ENCODE peak calls at places on chromosomes 1 and 21, in seven cellular contexts. S, T, H, O, I, Q and G are unnamed samples.

GRCh38 chr1:15616704-15617172 is 520 bp upstream of the DDI2 start:
- DNase-seq in S (no peak), T (peak), H (no peak), O (no peak), I (peak), Q (no peak), G (peak)

GRCh38 chr1:244231572-244232315 is 180.7 kb downstream of the ZBTB18 start:
- DNase-seq in S (no peak), T (peak), H (no peak), O (no peak), I (no peak), Q (no peak), G (peak)

GRCh38 chr1:89472886-89473285 is 51.7 kb upstream of the LRRC8B start:
- DNase-seq in S (no peak), T (no peak), H (no peak), O (no peak), I (no peak), Q (no peak), G (no peak)

GRCh38 chr1:30538906-30539855 is 184.2 kb downstream of the MATN1 start:
- DNase-seq in S (no peak), T (no peak), H (no peak), O (no peak), I (no peak), Q (no peak), G (no peak)

GRCh38 chr1:66265796-66266195 is 268.2 kb upstream of the SGIP1 start:
- DNase-seq in S (no peak), T (peak), H (no peak), O (no peak), I (no peak), Q (peak), G (no peak)

GRCh38 chr21:42830456-42831455 is 48.6 kb downstream of the WDR4 start:
- DNase-seq in S (no peak), T (no peak), H (no peak), O (no peak), I (peak), Q (no peak), G (no peak)

GRCh38 chr21:26794597-26795397 is 50.4 kb downstream of the ADAMTS1 start:
- DNase-seq in S (no peak), T (no peak), H (no peak), O (no peak), I (no peak), Q (no peak), G (no peak)

GRCh38 chr21:33824156-33824941 is 91.3 kb downstream of the ATP5PO start:
- DNase-seq in S (no peak), T (no peak), H (no peak), O (no peak), I (no peak), Q (no peak), G (no peak)

GRCh38 chr21:30207252-30207579 is 8.7 kb downstream of the CLDN8 start:
- DNase-seq in S (no peak), T (no peak), H (no peak), O (no peak), I (no peak), Q (no peak), G (no peak)

GRCh38 chr1:2543543-2544092 is 12.6 kb upstream of the TNFRSF14 start:
- DNase-seq in S (peak), T (no peak), H (peak), O (no peak), I (no peak), Q (no peak), G (peak)

GRCh38 chr1:26887125-26887524 is 3.0 kb downstream of the GPN2 start:
- DNase-seq in S (no peak), T (peak), H (no peak), O (no peak), I (no peak), Q (no peak), G (no peak)

GRCh38 chr1:185238447-185238846 is 78.6 kb downstream of the IVNS1ABP start:
- DNase-seq in S (no peak), T (peak), H (no peak), O (no peak), I (no peak), Q (no peak), G (no peak)

GRCh38 chr1:214808845-214809460 is 206.0 kb downstream of the CENPF start:
- DNase-seq in S (no peak), T (peak), H (no peak), O (no peak), I (no peak), Q (no peak), G (no peak)

GRCh38 chr1:79074975-79075374 is 68.4 kb upstream of the ADGRL4 start:
- DNase-seq in S (no peak), T (no peak), H (no peak), O (no peak), I (no peak), Q (no peak), G (no peak)

GRCh38 chr21:16842716-16843115 is 670.1 kb upstream of the CXADR start:
- DNase-seq in S (no peak), T (no peak), H (no peak), O (no peak), I (no peak), Q (no peak), G (no peak)

GRCh38 chr1:20481158-20481617 is 4.8 kb downstream of the CAMK2N1 start:
- DNase-seq in S (no peak), T (no peak), H (no peak), O (no peak), I (no peak), Q (no peak), G (no peak)

GRCh38 chr1:241614144-241614543 is 26.0 kb downstream of the CHML start:
- DNase-seq in S (no peak), T (no peak), H (no peak), O (no peak), I (no peak), Q (no peak), G (no peak)

GRCh38 chr1:5758859-5759578 is 233.2 kb downstream of the NPHP4 start:
- DNase-seq in S (no peak), T (no peak), H (no peak), O (no peak), I (no peak), Q (no peak), G (no peak)

GRCh38 chr1:228236744-228237143 is 28.9 kb downstream of the OBSCN start:
- DNase-seq in S (no peak), T (peak), H (peak), O (no peak), I (no peak), Q (peak), G (no peak)

GRCh38 chr1:245645894-245646293 is 491.1 kb downstream of the KIF26B start:
- DNase-seq in S (no peak), T (no peak), H (no peak), O (no peak), I (peak), Q (peak), G (no peak)

GRCh38 chr1:206566976-206567375 is 45.3 kb downstream of the EIF2D start:
- DNase-seq in S (no peak), T (no peak), H (no peak), O (no peak), I (no peak), Q (no peak), G (no peak)

GRCh38 chr1:244735404-244735803 is 82.5 kb downstream of the DESI2 start:
- DNase-seq in S (no peak), T (no peak), H (no peak), O (no peak), I (no peak), Q (no peak), G (no peak)

GRCh38 chr21:39867198-39867650 is at the start of gene PCP4:
- DNase-seq in S (peak), T (peak), H (peak), O (no peak), I (peak), Q (peak), G (peak)

GRCh38 chr1:52426391-52426790 is 22.0 kb downstream of the PRPF38A start:
- DNase-seq in S (no peak), T (peak), H (no peak), O (no peak), I (no peak), Q (no peak), G (no peak)

GRCh38 chr1:234531181-234532132 is 52.5 kb upstream of the TARBP1 start:
- DNase-seq in S (no peak), T (peak), H (no peak), O (no peak), I (no peak), Q (no peak), G (peak)

GRCh38 chr1:237124856-237125462 is 83.0 kb downstream of the RYR2 start:
- DNase-seq in S (no peak), T (no peak), H (no peak), O (no peak), I (peak), Q (peak), G (no peak)

GRCh38 chr1:209249785-209250441 is 333.6 kb upstream of the CAMK1G start:
- DNase-seq in S (no peak), T (no peak), H (no peak), O (no peak), I (no peak), Q (no peak), G (no peak)

GRCh38 chr1:68229927-68230812 is 2.2 kb downstream of the WLS start:
- DNase-seq in S (no peak), T (peak), H (peak), O (no peak), I (peak), Q (no peak), G (peak)

GRCh38 chr21:40809673-40810072 is 37.3 kb downstream of the DSCAM start:
- DNase-seq in S (no peak), T (no peak), H (no peak), O (no peak), I (no peak), Q (no peak), G (no peak)

GRCh38 chr21:36075953-36076352 is 6.1 kb downstream of the CBR1 start:
- DNase-seq in S (no peak), T (no peak), H (no peak), O (no peak), I (no peak), Q (no peak), G (no peak)

GRCh38 chr1:205593967-205594366 is 37.8 kb downstream of the ELK4 start:
- DNase-seq in S (no peak), T (no peak), H (no peak), O (no peak), I (no peak), Q (no peak), G (no peak)

GRCh38 chr1:14969006-14969405 is 184.5 kb upstream of the TMEM51 start:
- DNase-seq in S (no peak), T (no peak), H (no peak), O (no peak), I (no peak), Q (no peak), G (peak)